ENCODE peak calls at places on chromosomes 5 and 9, in four cellular contexts. One of them, this sample, is unnamed.

GRCh38 chr5:172637122-172637580 is 3.9 kb upstream of the NEURL1B start:
- DNase-seq in activated T-cell treated with anti-CD3 and anti-CD28 coated beads, Interleukin-2, amount 50 U/mL, for 72 hours: no peak
- DNase-seq in EH: no peak
- DNase-seq in GM04504: no peak
- DNase-seq in this sample: no peak

GRCh38 chr9:297104-297794 is 82.6 kb downstream of the DOCK8 start:
- DNase-seq in activated T-cell treated with anti-CD3 and anti-CD28 coated beads, Interleukin-2, amount 50 U/mL, for 72 hours: peak
- DNase-seq in EH: no peak
- DNase-seq in GM04504: no peak
- DNase-seq in this sample: no peak

GRCh38 chr5:143896981-143897380 is 85.0 kb downstream of the HMHB1 start:
- DNase-seq in activated T-cell treated with anti-CD3 and anti-CD28 coated beads, Interleukin-2, amount 50 U/mL, for 72 hours: no peak
- DNase-seq in EH: peak
- DNase-seq in GM04504: no peak
- DNase-seq in this sample: peak

GRCh38 chr9:86353591-86354047 is 591 bp downstream of the TUT7 start:
- DNase-seq in activated T-cell treated with anti-CD3 and anti-CD28 coated beads, Interleukin-2, amount 50 U/mL, for 72 hours: peak
- DNase-seq in EH: no peak
- DNase-seq in GM04504: no peak
- DNase-seq in this sample: peak

GRCh38 chr5:163821142-163821541 is 315.7 kb downstream of the MAT2B start:
- DNase-seq in activated T-cell treated with anti-CD3 and anti-CD28 coated beads, Interleukin-2, amount 50 U/mL, for 72 hours: no peak
- DNase-seq in EH: no peak
- DNase-seq in GM04504: no peak
- DNase-seq in this sample: peak

GRCh38 chr5:125485003-125485641 is 738.7 kb upstream of the ZNF608 start:
- DNase-seq in activated T-cell treated with anti-CD3 and anti-CD28 coated beads, Interleukin-2, amount 50 U/mL, for 72 hours: no peak
- DNase-seq in EH: peak
- DNase-seq in GM04504: peak
- DNase-seq in this sample: peak

GRCh38 chr9:77856615-77857014 is 175.0 kb downstream of the GNAQ start:
- DNase-seq in activated T-cell treated with anti-CD3 and anti-CD28 coated beads, Interleukin-2, amount 50 U/mL, for 72 hours: no peak
- DNase-seq in EH: peak
- DNase-seq in GM04504: no peak
- DNase-seq in this sample: peak

GRCh38 chr5:53714324-53715010 is 154.0 kb downstream of the NDUFS4 start:
- DNase-seq in activated T-cell treated with anti-CD3 and anti-CD28 coated beads, Interleukin-2, amount 50 U/mL, for 72 hours: no peak
- DNase-seq in EH: peak
- DNase-seq in GM04504: peak
- DNase-seq in this sample: no peak

GRCh38 chr5:78889759-78890158 is 95.4 kb downstream of the ARSB start:
- DNase-seq in activated T-cell treated with anti-CD3 and anti-CD28 coated beads, Interleukin-2, amount 50 U/mL, for 72 hours: no peak
- DNase-seq in EH: peak
- DNase-seq in GM04504: no peak
- DNase-seq in this sample: peak

GRCh38 chr9:7507539-7508251 is 291.9 kb downstream of the DMAC1 start:
- DNase-seq in activated T-cell treated with anti-CD3 and anti-CD28 coated beads, Interleukin-2, amount 50 U/mL, for 72 hours: no peak
- DNase-seq in EH: no peak
- DNase-seq in GM04504: no peak
- DNase-seq in this sample: no peak

GRCh38 chr5:95631991-95632675 is 12.2 kb downstream of the GPR150 start:
- DNase-seq in activated T-cell treated with anti-CD3 and anti-CD28 coated beads, Interleukin-2, amount 50 U/mL, for 72 hours: peak
- DNase-seq in EH: peak
- DNase-seq in GM04504: peak
- DNase-seq in this sample: peak

This sample was measured in iris pigment epithelial cell.